ENCODE peak calls at places on chromosome 3, in five cellular contexts. S is transverse colon, K is GM12878, E is stomach, I is GM12892. G is an unnamed sample.

GRCh38 chr3:185527364-185527763 is 25.0 kb downstream of the LIPH start:
- DNase-seq in S (no peak), K (no peak), E (peak), I (no peak), G (no peak)

GRCh38 chr3:67297715-67298475 is 299.8 kb downstream of the KBTBD8 start:
- DNase-seq in S (no peak), K (no peak), E (no peak), I (no peak), G (no peak)

GRCh38 chr3:153293222-153293621 is 131.2 kb downstream of the RAP2B start:
- DNase-seq in S (no peak), K (no peak), E (no peak), I (no peak), G (no peak)

GRCh38 chr3:144624656-144625055 is 653.0 kb downstream of the DIPK2A start:
- DNase-seq in S (no peak), K (no peak), E (no peak), I (no peak), G (no peak)

GRCh38 chr3:138381950-138382715 is 33.8 kb downstream of the MRAS start:
- DNase-seq in S (peak), K (no peak), E (peak), I (no peak), G (no peak)

GRCh38 chr3:194503101-194503531 is 16.3 kb upstream of the ATP13A3 start:
- DNase-seq in S (no peak), K (no peak), E (no peak), I (no peak), G (no peak)

GRCh38 chr3:145807990-145808389 is 353.0 kb downstream of the PLOD2 start:
- DNase-seq in S (no peak), K (no peak), E (no peak), I (no peak), G (no peak)

GRCh38 chr3:53581671-53582070 is 87.3 kb downstream of the CACNA1D start:
- DNase-seq in S (no peak), K (no peak), E (no peak), I (no peak), G (no peak)

GRCh38 chr3:161268601-161269000 is 47.5 kb downstream of the NMD3 start:
- DNase-seq in S (no peak), K (no peak), E (no peak), I (no peak), G (no peak)

GRCh38 chr3:107947203-107947602 is 143.6 kb downstream of the CD47 start:
- DNase-seq in S (no peak), K (no peak), E (no peak), I (no peak), G (no peak)

GRCh38 chr3:20066848-20067617 is 26.8 kb downstream of the KAT2B start:
- DNase-seq in S (no peak), K (no peak), E (no peak), I (no peak), G (no peak)

GRCh38 chr3:50270841-50271240 is 1.9 kb downstream of the SEMA3B start:
- DNase-seq in S (no peak), K (no peak), E (no peak), I (no peak), G (no peak)

GRCh38 chr3:50271314-50272072 is 2.5 kb downstream of the SEMA3B start:
- DNase-seq in S (peak), K (no peak), E (no peak), I (no peak), G (no peak)

GRCh38 chr3:50273689-50274065 is 4.7 kb downstream of the SEMA3B start:
- DNase-seq in S (no peak), K (no peak), E (no peak), I (no peak), G (no peak)

GRCh38 chr3:50274371-50275104 is 4.3 kb upstream of the LSMEM2 start:
- DNase-seq in S (peak), K (no peak), E (peak), I (peak), G (peak)

DNA sequence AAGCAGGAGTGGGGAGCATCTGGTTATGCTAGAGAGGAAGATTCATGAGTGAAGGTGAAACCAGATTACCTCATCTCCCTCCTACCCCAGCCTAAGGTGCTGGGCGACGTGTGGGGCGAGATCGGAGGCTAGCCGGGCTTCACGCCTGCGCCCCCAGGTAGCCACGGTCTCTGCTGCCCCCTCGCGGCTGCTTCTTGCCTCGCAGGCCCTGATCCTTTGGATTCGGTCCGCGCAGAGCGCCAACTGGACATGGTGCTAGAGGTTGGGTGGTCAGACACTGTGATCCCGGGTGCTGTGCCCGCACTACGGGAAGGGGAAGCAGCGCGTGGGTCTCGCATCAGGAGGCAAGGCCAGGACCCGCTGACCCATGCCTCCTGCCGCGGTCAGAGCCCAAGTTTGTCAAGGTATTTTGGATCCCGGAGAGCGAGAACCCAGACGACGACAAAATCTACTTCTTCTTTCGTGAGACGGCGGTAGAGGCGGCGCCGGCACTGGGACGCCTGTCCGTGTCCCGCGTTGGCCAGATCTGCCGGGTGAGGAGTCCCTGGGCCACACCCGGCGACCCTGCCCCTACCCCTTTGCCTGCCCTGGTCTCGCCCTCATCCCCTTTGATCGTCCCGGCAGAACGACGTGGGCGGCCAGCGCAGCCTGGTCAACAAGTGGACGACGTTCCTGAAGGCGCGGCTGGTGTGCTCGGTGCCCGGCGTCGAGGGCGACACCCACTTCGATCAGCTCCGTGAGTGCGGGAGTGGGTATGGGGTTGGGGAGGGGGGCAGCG is 4.2 kb downstream of the SEMA3B start:
- DNase-seq in S (peak), K (peak), E (peak), I (peak), G (peak)
- TF ChIP-seq POLR2A in S (no peak), K (no peak), E (no peak), I (no peak), G (no peak)

DNA sequence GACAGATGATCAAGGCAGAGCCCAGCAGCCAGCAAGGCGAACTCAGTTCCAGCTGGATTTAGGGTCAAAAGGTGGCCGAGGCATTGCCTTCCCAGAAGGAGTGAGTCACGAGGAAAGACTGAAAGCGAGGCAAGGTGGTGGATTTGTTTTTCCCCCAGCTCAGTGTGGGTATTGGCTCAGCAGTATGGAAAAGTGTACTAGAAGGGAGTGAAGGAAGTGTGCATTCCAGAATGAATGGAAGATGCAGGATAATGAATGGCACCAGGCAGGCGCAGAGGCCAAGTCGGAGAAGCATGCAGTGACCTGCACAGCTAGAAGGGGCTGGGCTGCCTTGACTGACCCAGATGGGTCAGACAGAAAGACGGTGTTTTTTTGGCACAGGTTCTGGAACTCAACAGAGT is 46.3 kb downstream of the FOXP1 start:
- DNase-seq in S (no peak), K (no peak), E (no peak), I (no peak), G (no peak)
- TF ChIP-seq POLR2AphosphoS5 in S (peak), K (no peak), E (no peak), I (no peak), G (no peak)

GRCh38 chr3:141875893-141876380 is 506 bp upstream of the ATP1B3 start:
- DNase-seq in S (peak), K (no peak), E (peak), I (no peak), G (no peak)
- TF ChIP-seq POLR2A in S (peak), K (no peak), E (no peak), I (no peak), G (peak)

GRCh38 chr3:49025793-49026520 is 3.2 kb downstream of the IMPDH2 start:
- DNase-seq in S (no peak), K (no peak), E (no peak), I (no peak), G (no peak)
- TF ChIP-seq POLR2AphosphoS5 in S (no peak), K (peak), E (no peak), I (no peak), G (peak)

GRCh38 chr3:29280675-29281264 is at the start of gene RBMS3:
- DNase-seq in S (peak), K (peak), E (peak), I (no peak), G (no peak)
- TF ChIP-seq POLR2A in S (peak), K (no peak), E (no peak), I (no peak), G (no peak)

DNA sequence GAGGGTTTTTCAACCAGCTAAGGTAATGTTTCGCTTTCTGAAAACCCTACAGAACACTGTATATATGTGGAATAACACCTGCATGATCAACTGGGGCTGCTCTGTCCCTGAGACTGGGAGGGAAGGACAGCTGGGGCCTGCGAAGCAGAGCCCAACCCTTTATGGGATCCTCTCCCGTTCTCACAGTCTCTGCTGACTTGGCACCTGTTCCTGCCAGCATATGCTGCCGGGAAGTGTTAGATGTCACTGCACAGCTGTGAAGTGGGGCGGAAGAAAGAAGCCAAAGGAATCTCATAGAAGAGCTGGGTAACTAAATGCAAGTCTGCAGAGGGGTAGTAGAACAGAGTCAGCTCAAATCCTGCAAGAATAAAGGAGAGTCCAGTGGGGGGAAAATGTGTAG is 29.6 kb downstream of the LRRC3B start:
- DNase-seq in S (no peak), K (no peak), E (no peak), I (no peak), G (no peak)
- TF ChIP-seq POLR2AphosphoS5 in S (no peak), K (no peak), E (no peak), I (no peak), G (no peak)

DNA sequence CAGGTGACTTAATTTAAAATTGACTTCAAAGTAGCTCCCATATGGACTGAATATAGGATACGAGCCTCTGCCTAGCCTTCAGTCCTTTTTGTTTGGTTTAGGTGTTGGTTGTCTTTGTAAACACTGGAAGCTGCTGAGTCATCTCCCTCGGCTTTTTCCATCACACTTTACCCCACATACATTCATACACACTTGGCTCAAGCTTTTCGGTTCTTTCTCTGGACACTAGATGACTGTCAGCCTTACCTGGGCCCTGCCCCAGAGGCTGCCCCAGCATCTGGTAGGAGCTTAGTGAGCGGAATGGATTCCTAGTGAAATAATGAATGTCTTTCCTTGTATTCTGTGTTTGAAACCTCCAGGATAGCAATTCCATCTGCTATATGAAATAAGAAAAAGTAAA is 201.4 kb upstream of the IL12A start:
- DNase-seq in S (peak), K (no peak), E (no peak), I (no peak), G (no peak)
- TF ChIP-seq POLR2A in S (no peak), K (no peak), E (no peak), I (no peak), G (no peak)

GRCh38 chr3:64072111-64072510 is 48.8 kb upstream of the PSMD6 start:
- DNase-seq in S (no peak), K (no peak), E (no peak), I (no peak), G (no peak)
- TF ChIP-seq POLR2AphosphoS5 in S (no peak), K (no peak), E (no peak), I (no peak), G (no peak)

GRCh38 chr3:51967384-51968174 is at the start of gene PCBP4:
- DNase-seq in S (peak), K (no peak), E (peak), I (no peak), G (peak)
- TF ChIP-seq POLR2A in S (no peak), K (peak), E (no peak), I (no peak), G (no peak)

GRCh38 chr3:15288331-15288726 is 44.1 kb downstream of the SH3BP5 start:
- DNase-seq in S (no peak), K (no peak), E (no peak), I (no peak), G (no peak)

GRCh38 chr3:15286022-15286421 is 46.4 kb downstream of the SH3BP5 start:
- DNase-seq in S (no peak), K (no peak), E (no peak), I (no peak), G (no peak)

GRCh38 chr3:15290731-15291130 is 41.7 kb downstream of the SH3BP5 start:
- DNase-seq in S (no peak), K (no peak), E (no peak), I (no peak), G (no peak)

GRCh38 chr3:15289661-15290060 is 42.7 kb downstream of the SH3BP5 start:
- DNase-seq in S (no peak), K (no peak), E (no peak), I (no peak), G (no peak)

GRCh38 chr3:15287565-15288330 is 44.6 kb downstream of the SH3BP5 start:
- DNase-seq in S (peak), K (no peak), E (peak), I (no peak), G (no peak)
- TF ChIP-seq POLR2AphosphoS5 in S (peak), K (no peak), E (peak), I (no peak), G (no peak)